ENCODE peak calls at places on chromosome X, in four cellular contexts. One of them, this sample, is unnamed. For H3K4me1, the result is how much of the 10 kb centered on the place peaks cover.

GRCh38 chrX:98795636-98796035 is 1614.4 kb downstream of the PCDH19 start:
- DNase-seq in lower lobe of right lung: no peak
- DNase-seq in colonic mucosa: no peak
- DNase-seq in Panc1: no peak
- DNase-seq in this sample: no peak

GRCh38 chrX:39453847-39454645 is 643.7 kb downstream of the BCOR start:
- DNase-seq in colonic mucosa: no peak
- DNase-seq in lower lobe of right lung: no peak
- DNase-seq in Panc1: no peak
- DNase-seq in this sample: no peak

GRCh38 chrX:132216806-132217202 is 2.4 kb downstream of the RAP2C start:
- DNase-seq in lower lobe of right lung: no peak
- DNase-seq in colonic mucosa: no peak
- DNase-seq in Panc1: no peak
- DNase-seq in this sample: no peak

GRCh38 chrX:43860646-43861370 is 21.4 kb downstream of the MAOB start:
- DNase-seq in colonic mucosa: no peak
- DNase-seq in lower lobe of right lung: no peak
- DNase-seq in Panc1: no peak
- DNase-seq in this sample: no peak

GRCh38 chrX:129979207-129979920 is 3.1 kb upstream of the BCORL1 start:
- DNase-seq in lower lobe of right lung: no peak
- DNase-seq in colonic mucosa: peak
- DNase-seq in Panc1: no peak
- DNase-seq in this sample: no peak

GRCh38 chrX:118370921-118371624 is 25.2 kb downstream of the WDR44 start:
- DNase-seq in lower lobe of right lung: no peak
- DNase-seq in Panc1: no peak
- DNase-seq in colonic mucosa: no peak
- DNase-seq in this sample: no peak

GRCh38 chrX:147827070-147827469 is 84.6 kb upstream of the FMR1 start:
- DNase-seq in colonic mucosa: no peak
- DNase-seq in lower lobe of right lung: no peak
- DNase-seq in Panc1: no peak
- DNase-seq in this sample: no peak

GRCh38 chrX:17496407-17496806 is 121.4 kb downstream of the NHS start:
- DNase-seq in colonic mucosa: no peak
- DNase-seq in Panc1: no peak
- DNase-seq in lower lobe of right lung: no peak
- DNase-seq in this sample: no peak

GRCh38 chrX:11462136-11462535 is 168.9 kb downstream of the AMELX start:
- DNase-seq in lower lobe of right lung: no peak
- DNase-seq in Panc1: no peak
- DNase-seq in colonic mucosa: no peak
- DNase-seq in this sample: no peak

GRCh38 chrX:53283567-53283966 is 2.2 kb upstream of the IQSEC2 start:
- DNase-seq in lower lobe of right lung: no peak
- DNase-seq in colonic mucosa: no peak
- DNase-seq in Panc1: no peak
- DNase-seq in this sample: no peak

GRCh38 chrX:153725039-153725831 is 579 bp downstream of the ABCD1 start:
- DNase-seq in Panc1: no peak
- DNase-seq in colonic mucosa: no peak
- DNase-seq in lower lobe of right lung: no peak
- DNase-seq in this sample: no peak

GRCh38 chrX:153725832-153726285 is 1.2 kb downstream of the ABCD1 start:
- DNase-seq in lower lobe of right lung: no peak
- DNase-seq in Panc1: no peak
- DNase-seq in colonic mucosa: no peak
- DNase-seq in this sample: peak

GRCh38 chrX:153722704-153723350 is 1.4 kb downstream of the BCAP31 start:
- DNase-seq in lower lobe of right lung: peak
- DNase-seq in colonic mucosa: no peak
- DNase-seq in Panc1: no peak
- DNase-seq in this sample: no peak

GRCh38 chrX:153724252-153725038 is at the start of the genes ABCD1 and BCAP31:
- DNase-seq in colonic mucosa: peak
- DNase-seq in lower lobe of right lung: peak
- DNase-seq in Panc1: no peak
- DNase-seq in this sample: peak

DNA sequence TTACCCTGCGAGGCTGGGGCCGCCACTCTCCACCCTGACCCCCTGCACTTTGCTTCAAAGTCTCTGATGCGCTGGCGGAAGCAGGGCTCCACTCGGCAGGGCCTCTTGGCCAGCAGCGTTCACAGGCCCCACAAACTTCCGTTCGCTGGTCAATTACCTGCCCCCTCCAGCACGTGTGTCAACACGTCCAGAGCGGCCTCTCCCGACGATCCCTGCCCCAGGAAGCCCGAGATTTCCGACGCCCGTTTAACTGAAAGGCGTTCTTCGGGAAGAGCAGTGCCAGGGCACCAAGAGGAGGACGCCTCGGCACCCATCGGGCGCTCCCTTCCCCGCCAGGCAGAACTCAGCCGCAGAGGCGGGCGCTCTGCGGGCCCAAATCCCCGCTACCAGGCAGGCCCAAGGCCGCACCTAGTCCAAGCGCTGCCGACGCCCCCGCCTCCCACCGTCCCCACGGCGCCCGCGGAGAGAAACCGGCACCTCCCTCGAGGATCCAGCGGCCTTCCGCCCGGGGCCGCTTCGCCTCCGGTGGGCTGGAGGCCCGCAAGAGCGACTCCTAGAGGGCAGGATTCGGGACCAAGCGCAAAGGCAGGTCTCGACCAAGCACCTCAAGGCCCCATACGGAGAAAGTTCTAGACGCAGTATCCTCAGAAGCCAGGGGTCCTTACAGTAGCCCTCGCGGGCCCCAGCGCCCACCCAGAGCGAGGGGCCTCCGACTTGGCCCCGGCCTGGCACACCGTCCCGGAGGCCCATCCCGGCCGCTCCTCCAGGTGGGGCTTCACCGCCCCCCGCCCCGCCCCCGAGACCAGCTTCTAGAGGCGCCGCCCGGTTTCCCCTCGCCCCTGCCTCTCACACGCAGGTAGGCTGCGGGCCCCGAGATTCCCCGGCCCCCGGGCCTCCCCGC is 586 bp downstream of the BCAP31 start:
- DNase-seq in lower lobe of right lung: peak
- DNase-seq in Panc1: no peak
- DNase-seq in colonic mucosa: peak
- DNase-seq in this sample: no peak
- H3K4me1 ChIP-seq in lower lobe of right lung: under half
- H3K4me1 ChIP-seq in Panc1: under half
- H3K4me1 ChIP-seq in colonic mucosa: under half
- H3K4me1 ChIP-seq in this sample: half or more

GRCh38 chrX:2697741-2698294 is 6.7 kb downstream of the CD99 start:
- DNase-seq in colonic mucosa: no peak
- DNase-seq in Panc1: no peak
- DNase-seq in lower lobe of right lung: no peak
- DNase-seq in this sample: no peak
- H3K4me1 ChIP-seq in colonic mucosa: under half
- H3K4me1 ChIP-seq in Panc1: under half
- H3K4me1 ChIP-seq in lower lobe of right lung: half or more
- H3K4me1 ChIP-seq in this sample: half or more

GRCh38 chrX:154349359-154349935 is 25.0 kb downstream of the FLNA start:
- DNase-seq in lower lobe of right lung: peak
- DNase-seq in Panc1: no peak
- DNase-seq in colonic mucosa: no peak
- DNase-seq in this sample: no peak

GRCh38 chrX:154348646-154349358 is 25.6 kb downstream of the FLNA start:
- DNase-seq in Panc1: no peak
- DNase-seq in lower lobe of right lung: peak
- DNase-seq in colonic mucosa: no peak
- DNase-seq in this sample: no peak

GRCh38 chrX:154350429-154351182 is 23.8 kb downstream of the FLNA start:
- DNase-seq in lower lobe of right lung: peak
- DNase-seq in Panc1: no peak
- DNase-seq in colonic mucosa: no peak
- DNase-seq in this sample: no peak

GRCh38 chrX:154351183-154352011 is 23.0 kb downstream of the FLNA start:
- DNase-seq in lower lobe of right lung: peak
- DNase-seq in Panc1: no peak
- DNase-seq in colonic mucosa: no peak
- DNase-seq in this sample: no peak

GRCh38 chrX:154349979-154350378 is 24.5 kb downstream of the FLNA start:
- DNase-seq in colonic mucosa: no peak
- DNase-seq in Panc1: no peak
- DNase-seq in lower lobe of right lung: peak
- DNase-seq in this sample: no peak
- H3K4me1 ChIP-seq in colonic mucosa: under half
- H3K4me1 ChIP-seq in Panc1: under half
- H3K4me1 ChIP-seq in lower lobe of right lung: under half
- H3K4me1 ChIP-seq in this sample: under half

DNA sequence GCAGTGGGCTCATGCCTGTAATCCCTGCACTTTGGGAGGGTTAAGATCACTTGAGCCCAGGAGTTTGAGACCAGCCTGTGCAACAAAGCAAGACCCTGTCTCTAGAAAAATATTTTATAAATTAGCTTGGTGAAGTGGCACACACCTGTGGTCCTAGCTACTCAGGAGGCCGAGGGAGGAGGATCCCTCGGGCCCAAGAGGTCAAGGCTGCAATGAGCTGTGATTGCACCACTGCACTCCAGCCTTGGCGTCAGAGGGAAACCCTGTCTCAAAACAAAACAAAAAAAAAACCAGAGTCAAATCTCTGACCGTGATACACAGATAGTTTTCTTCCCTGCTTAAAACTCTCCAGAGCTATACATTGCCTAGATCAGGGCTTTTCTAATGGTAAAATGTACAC is 53.5 kb downstream of the CHST7 start:
- DNase-seq in lower lobe of right lung: no peak
- DNase-seq in Panc1: no peak
- DNase-seq in colonic mucosa: no peak
- DNase-seq in this sample: no peak
- H3K4me1 ChIP-seq in lower lobe of right lung: under half
- H3K4me1 ChIP-seq in Panc1: under half
- H3K4me1 ChIP-seq in colonic mucosa: under half
- H3K4me1 ChIP-seq in this sample: under half

GRCh38 chrX:71619193-71619592 is 882 bp upstream of the CXCR3 start:
- DNase-seq in colonic mucosa: no peak
- DNase-seq in Panc1: no peak
- DNase-seq in lower lobe of right lung: no peak
- DNase-seq in this sample: no peak

GRCh38 chrX:71617742-71618141 is 569 bp downstream of the CXCR3 start:
- DNase-seq in colonic mucosa: no peak
- DNase-seq in Panc1: no peak
- DNase-seq in lower lobe of right lung: no peak
- DNase-seq in this sample: no peak

GRCh38 chrX:71616672-71617529 is 1.4 kb downstream of the CXCR3 start:
- DNase-seq in Panc1: no peak
- DNase-seq in lower lobe of right lung: no peak
- DNase-seq in colonic mucosa: peak
- DNase-seq in this sample: no peak

GRCh38 chrX:71618787-71619186 is 476 bp upstream of the CXCR3 start:
- DNase-seq in lower lobe of right lung: no peak
- DNase-seq in colonic mucosa: no peak
- DNase-seq in Panc1: no peak
- DNase-seq in this sample: no peak

GRCh38 chrX:71618303-71618721 is at the start of gene CXCR3:
- DNase-seq in colonic mucosa: no peak
- DNase-seq in lower lobe of right lung: peak
- DNase-seq in Panc1: no peak
- DNase-seq in this sample: no peak
- H3K4me1 ChIP-seq in colonic mucosa: under half
- H3K4me1 ChIP-seq in lower lobe of right lung: under half
- H3K4me1 ChIP-seq in Panc1: under half
- H3K4me1 ChIP-seq in this sample: under half

GRCh38 chrX:107673933-107674479 is 45.7 kb downstream of the PRPS1 start:
- DNase-seq in Panc1: no peak
- DNase-seq in colonic mucosa: peak
- DNase-seq in lower lobe of right lung: peak
- DNase-seq in this sample: peak

GRCh38 chrX:107673401-107673800 is 45.1 kb downstream of the PRPS1 start:
- DNase-seq in Panc1: no peak
- DNase-seq in colonic mucosa: no peak
- DNase-seq in lower lobe of right lung: no peak
- DNase-seq in this sample: no peak

GRCh38 chrX:107675365-107675654 is 47.0 kb downstream of the PRPS1 start:
- DNase-seq in Panc1: no peak
- DNase-seq in lower lobe of right lung: no peak
- DNase-seq in colonic mucosa: no peak
- DNase-seq in this sample: no peak

GRCh38 chrX:107674480-107675364 is 46.4 kb downstream of the PRPS1 start:
- DNase-seq in Panc1: no peak
- DNase-seq in colonic mucosa: peak
- DNase-seq in lower lobe of right lung: peak
- DNase-seq in this sample: peak

DNA sequence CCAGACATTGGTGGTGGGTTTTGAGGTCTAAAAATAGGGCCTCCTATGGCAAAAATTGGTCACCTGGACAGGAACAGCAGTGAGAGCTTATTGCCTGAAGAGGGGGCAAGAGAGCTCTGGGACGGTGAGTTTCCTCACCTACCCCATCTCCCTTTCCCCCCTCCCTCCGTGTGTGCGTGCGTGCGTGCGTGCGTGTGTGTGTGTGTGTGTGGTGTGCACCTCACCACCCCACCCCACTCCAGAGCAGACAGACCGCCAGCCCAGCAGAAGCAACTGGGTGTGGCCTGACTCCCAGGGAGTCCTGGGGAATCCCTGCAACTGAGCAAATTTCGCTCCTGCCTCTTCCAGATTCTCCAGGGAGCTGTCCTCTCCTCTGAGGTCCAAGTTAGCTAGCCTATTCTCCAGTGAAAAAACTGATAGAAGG is 44.7 kb downstream of the PRPS1 start:
- DNase-seq in Panc1: no peak
- DNase-seq in lower lobe of right lung: peak
- DNase-seq in colonic mucosa: peak
- DNase-seq in this sample: peak
- H3K4me1 ChIP-seq in Panc1: under half
- H3K4me1 ChIP-seq in lower lobe of right lung: under half
- H3K4me1 ChIP-seq in colonic mucosa: under half
- H3K4me1 ChIP-seq in this sample: under half

DNA sequence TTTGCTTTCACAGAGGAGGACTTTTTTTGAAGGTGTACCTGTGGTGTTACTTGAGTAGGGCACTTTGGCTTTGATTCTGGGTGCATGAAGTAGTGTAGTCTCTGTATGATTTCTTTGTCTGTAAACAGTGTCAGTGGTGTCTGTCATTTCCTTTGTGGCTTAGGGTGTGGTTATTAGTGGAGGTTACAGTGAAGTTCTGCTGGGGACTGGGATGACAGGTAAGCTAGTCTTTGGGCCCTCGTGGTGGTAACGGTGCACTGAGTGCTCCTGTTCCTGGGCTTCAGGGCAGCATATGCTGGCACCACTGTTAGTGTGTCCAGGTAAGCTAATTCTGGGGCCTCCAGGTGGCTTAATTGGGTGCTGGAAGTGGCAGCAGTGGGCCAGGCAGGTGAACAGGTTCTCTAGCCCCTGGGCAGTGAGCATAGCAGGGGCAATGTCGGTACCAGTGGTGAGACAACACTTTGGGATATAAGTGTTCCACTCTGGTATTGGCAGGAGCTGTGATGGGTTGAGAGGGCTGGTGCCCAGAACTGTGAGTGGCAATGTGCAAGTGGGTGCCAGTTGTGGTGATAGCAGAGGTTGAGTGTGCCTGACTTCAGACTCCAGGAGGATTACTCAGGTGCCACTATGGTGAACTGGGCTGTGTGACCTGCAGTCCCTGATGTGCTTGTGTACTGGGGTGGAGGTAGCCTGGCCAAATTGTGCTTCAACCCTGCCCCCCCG is 26.0 kb upstream of the VSIG1 start:
- DNase-seq in Panc1: no peak
- DNase-seq in lower lobe of right lung: no peak
- DNase-seq in colonic mucosa: no peak
- DNase-seq in this sample: no peak
- H3K4me1 ChIP-seq in Panc1: under half
- H3K4me1 ChIP-seq in lower lobe of right lung: under half
- H3K4me1 ChIP-seq in colonic mucosa: under half
- H3K4me1 ChIP-seq in this sample: under half

This sample was measured in tibial nerve.